ENCODE peak calls at places on chromosomes 6 and 20, in ten cellular contexts. P, B, U, M, G, L, N, Z, T and O are unnamed samples.
A peak's percentile ranks its signal among the peaks of the same experiment; 100 is the strongest.

GRCh38 chr6:132236281-132236680 is 165.0 kb downstream of the MOXD1 start:
- DNase-seq in N (no peak), U (no peak), T (no peak), P (no peak), B (no peak), Z (no peak), M (no peak), L (no peak), G (no peak), O (no peak)

GRCh38 chr6:12077021-12077420 is 64.9 kb downstream of the HIVEP1 start:
- DNase-seq in T (no peak), L (no peak), B (no peak), U (no peak), Z (no peak), M (no peak), P (no peak), G (no peak), N (no peak), O (no peak)

GRCh38 chr6:147530132-147531060 is 21.9 kb downstream of the SAMD5 start:
- DNase-seq in M (no peak), G (no peak), P (no peak), B (no peak), T (peak; percentile 6), N (no peak), L (no peak), Z (no peak), U (no peak), O (no peak)

GRCh38 chr6:137218473-137218916 is 690 bp downstream of the IFNGR1 start:
- DNase-seq in N (no peak), Z (peak; percentile 52), U (no peak), T (peak; percentile 65), M (peak; percentile 73), P (peak; percentile 22), B (peak; percentile 59), L (peak; percentile 23), G (no peak), O (no peak)

GRCh38 chr6:27617700-27618689 is 145.1 kb upstream of the ZNF184 start:
- DNase-seq in G (no peak), T (peak; percentile 21), B (peak; percentile 40), P (no peak), Z (no peak), N (peak; percentile 13), L (no peak), U (no peak), M (peak; percentile 27), O (no peak)

GRCh38 chr6:15502451-15503345 is 160.1 kb downstream of the DTNBP1 start:
- DNase-seq in G (no peak), N (no peak), B (no peak), Z (no peak), U (no peak), P (no peak), L (no peak), M (no peak), T (no peak), O (no peak)

GRCh38 chr20:4141616-4142240 is 126.4 kb upstream of the RNF24 start:
- DNase-seq in L (no peak), N (no peak), P (no peak), B (no peak), T (no peak), Z (no peak), M (no peak), G (no peak), U (no peak), O (no peak)

GRCh38 chr6:54095740-54096139 is 15.5 kb upstream of the MLIP start:
- DNase-seq in U (no peak), T (no peak), N (no peak), P (no peak), L (no peak), Z (no peak), B (no peak), M (no peak), G (no peak), O (no peak)

GRCh38 chr6:53979468-53980067 is 131.7 kb upstream of the MLIP start:
- DNase-seq in B (peak; percentile 64), G (no peak), L (no peak), U (no peak), T (peak; percentile 62), P (no peak), M (peak; percentile 74), Z (no peak), N (peak; percentile 46), O (no peak)

GRCh38 chr6:82861121-82861520 is 204.5 kb downstream of the UBE3D start:
- DNase-seq in N (no peak), U (no peak), B (no peak), T (no peak), Z (no peak), P (no peak), M (no peak), L (no peak), G (no peak), O (no peak)

GRCh38 chr6:28353981-28354676 is 4.4 kb downstream of the ZKSCAN3 start:
- DNase-seq in N (no peak), Z (no peak), U (no peak), B (peak; percentile 86), G (peak; percentile 62), M (no peak), L (no peak), T (peak; percentile 20), P (no peak), O (peak; percentile 63)

GRCh38 chr6:14888575-14889000 is 357.3 kb upstream of the JARID2 start:
- DNase-seq in T (no peak), Z (no peak), G (peak; percentile 65), M (no peak), B (no peak), P (no peak), L (no peak), N (no peak), U (no peak), O (no peak)

GRCh38 chr6:150370112-150370511 is 1.3 kb downstream of the IYD start:
- DNase-seq in T (no peak), U (no peak), P (no peak), B (no peak), L (no peak), M (no peak), G (no peak), Z (no peak), N (no peak), O (no peak)

GRCh38 chr20:37298190-37298939 is 8.9 kb downstream of the MANBAL start:
- DNase-seq in Z (peak; percentile 53), M (no peak), G (no peak), T (no peak), L (no peak), N (no peak), P (no peak), B (no peak), U (no peak), O (no peak)